ENCODE peak calls at places on chromosomes 1 and 21, in four cellular contexts. C is lower lobe of right lung, P is breast epithelium, Y is astrocyte of the spinal cord. U is an unnamed sample.

GRCh38 chr1:155184835-155185782 is 11.5 kb downstream of the TRIM46 start:
- DNase-seq in C (peak; percentile 84), P (no peak), Y (no peak), U (no peak)

GRCh38 chr1:91851130-91852010 is 34.6 kb downstream of the TGFBR3 start:
- DNase-seq in C (peak; percentile 92), P (peak; percentile 77), Y (peak; percentile 69), U (peak; percentile 92)

GRCh38 chr1:29549001-29549400 is 312.7 kb downstream of the PTPRU start:
- DNase-seq in C (no peak), P (no peak), Y (no peak), U (no peak)

GRCh38 chr1:22038036-22038435 is 14.5 kb upstream of the CDC42 start:
- DNase-seq in C (no peak), P (no peak), Y (no peak), U (no peak)

GRCh38 chr1:244850099-244850852 is 14.1 kb downstream of the HNRNPU start:
- DNase-seq in C (no peak), P (no peak), Y (no peak), U (no peak)

GRCh38 chr1:9505142-9505541 is 34.1 kb upstream of the SLC25A33 start:
- DNase-seq in C (no peak), P (no peak), Y (no peak), U (no peak)

GRCh38 chr1:53153752-53154151 is 11.3 kb upstream of the SLC1A7 start:
- DNase-seq in C (no peak), P (no peak), Y (no peak), U (peak; percentile 58)

GRCh38 chr1:206658264-206658980 is 23.1 kb downstream of the DYRK3 start:
- DNase-seq in C (peak; percentile 71), P (no peak), Y (peak; percentile 27), U (peak; percentile 47)

GRCh38 chr1:24216254-24216653 is 29.2 kb upstream of the IFNLR1 start:
- DNase-seq in C (peak; percentile 59), P (no peak), Y (no peak), U (no peak)

GRCh38 chr1:42171679-42172266 is 7.2 kb upstream of the GUCA2A start:
- DNase-seq in C (no peak), P (no peak), Y (no peak), U (no peak)

GRCh38 chr1:53733975-53734649 is 4.9 kb downstream of the GLIS1 start:
- DNase-seq in C (no peak), P (no peak), Y (peak; percentile 89), U (peak; percentile 67)

GRCh38 chr1:53765656-53766055 is 26.7 kb upstream of the GLIS1 start:
- DNase-seq in C (no peak), P (no peak), Y (peak; percentile 51), U (peak; percentile 52)

GRCh38 chr1:51322417-51323101 is 7.8 kb downstream of the TTC39A start:
- DNase-seq in C (no peak), P (no peak), Y (no peak), U (no peak)

GRCh38 chr1:40663324-40664166 is 1.9 kb downstream of the RIMS3 start:
- DNase-seq in C (no peak), P (no peak), Y (no peak), U (no peak)

GRCh38 chr1:233635765-233636502 is 22.0 kb downstream of the KCNK1 start:
- DNase-seq in C (no peak), P (no peak), Y (peak; percentile 82), U (peak; percentile 76)
- H3K4me3 ChIP-seq in C (no peak overlapping the region), P (no peak overlapping the region), Y (no peak overlapping the region), U (no peak overlapping the region)

GRCh38 chr1:148317288-148317985 is 165.4 kb upstream of the NBPF11 start:
- DNase-seq in C (no peak), P (no peak), Y (no peak), U (no peak)
- H3K4me3 ChIP-seq in C (no peak overlapping the region), P (no peak overlapping the region), Y (no peak overlapping the region), U (no peak overlapping the region)

GRCh38 chr1:152108899-152109222 is 6.4 kb downstream of the TCHH start:
- DNase-seq in C (no peak), P (no peak), Y (no peak), U (no peak)
- H3K4me3 ChIP-seq in C (peak overlapping the region; percentile 61), P (peak overlapping the region; percentile 48), Y (no peak overlapping the region), U (peak overlapping the region; percentile 44)

DNA sequence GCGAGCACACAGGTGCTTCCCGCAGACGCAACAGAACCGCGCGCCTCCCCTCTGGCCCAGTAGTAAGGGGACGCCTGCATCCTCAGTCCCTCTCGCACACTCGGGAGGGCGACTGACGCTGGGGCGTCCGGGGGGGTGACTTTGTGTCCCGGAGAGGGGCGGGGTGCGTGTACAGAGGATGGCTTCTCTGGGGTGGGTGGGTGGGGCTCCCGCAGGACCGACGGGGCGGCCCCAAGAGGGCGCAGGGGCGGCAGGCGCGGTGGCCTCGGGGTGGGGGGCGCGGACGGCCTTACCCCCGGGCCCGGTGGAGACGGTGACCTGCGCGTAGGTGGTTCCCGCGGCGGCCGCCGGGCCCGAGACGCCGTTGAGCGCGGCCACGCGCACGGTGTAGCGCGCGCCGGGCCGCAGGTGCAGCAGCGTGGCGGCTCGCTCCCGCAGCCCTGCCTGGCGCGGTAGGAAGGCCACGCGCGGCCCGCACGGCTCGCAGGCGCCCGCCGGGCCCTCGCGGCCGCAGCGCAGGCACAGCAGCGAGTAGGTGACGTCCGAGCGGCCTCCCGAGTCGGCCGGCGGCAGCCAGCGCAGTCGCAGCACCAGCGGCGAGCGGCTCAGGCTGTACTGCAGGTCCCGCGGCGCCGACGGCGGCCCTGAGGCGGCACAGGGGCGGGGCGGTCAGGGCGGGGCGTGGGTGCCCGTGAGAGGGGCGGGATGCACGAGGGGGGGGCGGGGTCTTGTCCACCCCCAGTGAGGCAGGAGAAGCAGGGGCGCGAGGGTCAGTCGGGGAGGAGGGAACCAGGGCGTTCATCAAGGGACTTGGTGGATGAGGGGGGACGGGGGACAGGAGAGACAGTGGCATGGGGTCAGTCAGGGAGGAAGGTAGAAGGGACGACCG is 12.1 kb downstream of the EPHA10 start:
- DNase-seq in C (no peak), P (no peak), Y (no peak), U (peak; percentile 10)
- H3K4me3 ChIP-seq in C (peak overlapping the region; percentile 39), P (peak overlapping the region; percentile 53), Y (no peak overlapping the region), U (no peak overlapping the region)

DNA sequence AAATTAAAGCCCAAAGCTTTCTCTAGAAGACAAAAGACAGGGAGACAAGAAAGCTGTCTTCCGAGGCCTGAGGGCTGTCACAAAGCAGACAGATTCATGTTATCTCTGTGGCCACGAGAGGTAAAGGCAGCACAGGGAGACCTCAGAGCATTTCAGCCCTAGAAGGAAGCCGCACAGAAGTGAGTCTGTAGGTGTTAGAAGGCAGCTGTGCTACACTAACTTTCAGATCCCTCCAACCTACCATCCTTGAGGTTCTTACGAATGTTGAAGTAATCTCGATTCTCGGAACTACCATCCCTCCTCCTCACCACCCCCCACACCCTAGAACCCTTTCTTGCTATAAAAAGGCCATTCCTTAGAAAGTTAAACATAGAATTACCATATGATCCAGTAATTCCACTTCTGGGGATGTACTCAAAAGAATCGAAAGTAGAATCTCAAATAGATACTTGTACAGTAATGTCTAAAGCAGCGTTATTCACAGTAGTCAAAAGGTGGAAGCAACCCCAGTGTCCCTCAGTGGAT is 21.5 kb upstream of the LYST start:
- DNase-seq in C (no peak), P (no peak), Y (no peak), U (no peak)
- H3K4me3 ChIP-seq in C (no peak overlapping the region), P (no peak overlapping the region), Y (no peak overlapping the region), U (no peak overlapping the region)

GRCh38 chr1:1034438-1034759 is 14.5 kb downstream of the AGRN start:
- DNase-seq in C (no peak), P (no peak), Y (no peak), U (no peak)

GRCh38 chr1:1033731-1034437 is 14.0 kb downstream of the AGRN start:
- DNase-seq in C (no peak), P (no peak), Y (no peak), U (no peak)

GRCh38 chr1:1033009-1033587 is 13.2 kb downstream of the AGRN start:
- DNase-seq in C (peak; percentile 89), P (peak; percentile 92), Y (peak; percentile 72), U (peak; percentile 86)

GRCh38 chr1:1037366-1038327 is 17.7 kb downstream of the AGRN start:
- DNase-seq in C (no peak), P (no peak), Y (no peak), U (no peak)

GRCh38 chr1:1035291-1035931 is 15.5 kb downstream of the AGRN start:
- DNase-seq in C (no peak), P (no peak), Y (no peak), U (no peak)
- H3K4me3 ChIP-seq in C (no peak overlapping the region), P (no peak overlapping the region), Y (no peak overlapping the region), U (no peak overlapping the region)

GRCh38 chr1:150976879-150977694 is 2.5 kb upstream of the CERS2 start:
- DNase-seq in C (peak; percentile 94), P (peak; percentile 85), Y (no peak), U (peak; percentile 30)
- H3K4me3 ChIP-seq in C (peak overlapping the region; percentile 11), P (no peak overlapping the region), Y (no peak overlapping the region), U (no peak overlapping the region)

GRCh38 chr1:165426745-165427144 is 18.2 kb downstream of the RXRG start:
- DNase-seq in C (no peak), P (no peak), Y (no peak), U (no peak)

GRCh38 chr1:165423181-165423580 is 21.7 kb downstream of the RXRG start:
- DNase-seq in C (no peak), P (no peak), Y (no peak), U (no peak)

GRCh38 chr1:165419839-165420238 is 25.1 kb downstream of the RXRG start:
- DNase-seq in C (no peak), P (no peak), Y (no peak), U (no peak)

GRCh38 chr1:165420655-165421054 is 24.3 kb downstream of the RXRG start:
- DNase-seq in C (no peak), P (no peak), Y (no peak), U (no peak)

GRCh38 chr1:165424454-165425283 is 20.3 kb downstream of the RXRG start:
- DNase-seq in C (no peak), P (no peak), Y (no peak), U (peak; percentile 14)
- H3K4me3 ChIP-seq in C (peak overlapping the region; percentile 32), P (peak overlapping the region; percentile 23), Y (no peak overlapping the region), U (peak overlapping the region; percentile 18)

GRCh38 chr21:35015435-35016024 is 33.6 kb downstream of the RUNX1 start:
- DNase-seq in C (no peak), P (no peak), Y (no peak), U (no peak)
- H3K4me3 ChIP-seq in C (no peak overlapping the region), P (no peak overlapping the region), Y (no peak overlapping the region), U (no peak overlapping the region)

DNA sequence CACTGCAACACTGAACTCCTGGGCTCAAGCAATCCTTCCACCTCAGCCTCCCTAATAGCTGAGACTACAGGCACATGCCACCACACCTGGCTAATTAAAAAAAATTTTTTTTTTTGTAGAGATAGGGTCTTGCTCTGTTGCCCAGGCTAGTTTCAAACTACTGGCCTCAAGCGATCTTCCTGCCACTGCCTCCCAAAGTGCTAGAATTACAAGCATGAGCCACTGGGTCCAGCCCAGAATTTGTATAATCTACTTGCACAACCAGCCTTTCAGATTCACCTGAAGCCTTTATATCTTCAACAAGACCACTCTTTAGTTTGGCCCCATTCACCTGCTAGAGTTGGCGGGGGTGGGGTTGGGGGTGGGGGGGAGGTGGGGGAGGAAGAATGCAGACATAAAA is 181.7 kb upstream of the LMO4 start:
- DNase-seq in C (no peak), P (no peak), Y (no peak), U (no peak)
- H3K4me3 ChIP-seq in C (no peak overlapping the region), P (no peak overlapping the region), Y (no peak overlapping the region), U (no peak overlapping the region)